ENCODE peak calls at places on chromosomes 12 and 14, in five cellular contexts. One of them, this sample, is unnamed.

GRCh38 chr14:23454445-23454856 is 15.1 kb upstream of the NGDN start:
- DNase-seq in A549: no peak
- DNase-seq in HCT116: no peak
- DNase-seq in PC-3: no peak
- DNase-seq in fibroblast of lung: no peak
- DNase-seq in this sample: no peak

GRCh38 chr12:76176935-76177334 is 92.5 kb upstream of the NAP1L1 start:
- DNase-seq in A549: no peak
- DNase-seq in HCT116: no peak
- DNase-seq in PC-3: no peak
- DNase-seq in fibroblast of lung: no peak
- DNase-seq in this sample: no peak

GRCh38 chr12:62683724-62684501 is 217.3 kb downstream of the MON2 start:
- DNase-seq in A549: no peak
- DNase-seq in HCT116: no peak
- DNase-seq in PC-3: no peak
- DNase-seq in fibroblast of lung: peak; percentile 81
- DNase-seq in this sample: peak; percentile 27

GRCh38 chr14:20632831-20633771 is 8.4 kb downstream of the OR6S1 start:
- DNase-seq in A549: peak; percentile 97
- DNase-seq in HCT116: no peak
- DNase-seq in PC-3: peak; percentile 91
- DNase-seq in fibroblast of lung: peak; percentile 65
- DNase-seq in this sample: peak; percentile 97

GRCh38 chr12:96710127-96710745 is 196.8 kb upstream of the NEDD1 start:
- DNase-seq in A549: no peak
- DNase-seq in HCT116: no peak
- DNase-seq in PC-3: peak; percentile 63
- DNase-seq in fibroblast of lung: no peak
- DNase-seq in this sample: peak; percentile 67

GRCh38 chr14:100019156-100019882 is 45.9 kb upstream of the EVL start:
- DNase-seq in A549: peak; percentile 29
- DNase-seq in HCT116: no peak
- DNase-seq in PC-3: no peak
- DNase-seq in fibroblast of lung: peak; percentile 68
- DNase-seq in this sample: peak; percentile 20

GRCh38 chr12:28552472-28553061 is 362.3 kb downstream of the CCDC91 start:
- DNase-seq in A549: no peak
- DNase-seq in HCT116: no peak
- DNase-seq in PC-3: no peak
- DNase-seq in fibroblast of lung: no peak
- DNase-seq in this sample: no peak

GRCh38 chr12:95481888-95482287 is 7.9 kb downstream of the METAP2 start:
- DNase-seq in A549: no peak
- DNase-seq in HCT116: no peak
- DNase-seq in PC-3: no peak
- DNase-seq in fibroblast of lung: no peak
- DNase-seq in this sample: no peak

GRCh38 chr12:30568453-30568852 is 127.2 kb downstream of the IPO8 start:
- DNase-seq in A549: no peak
- DNase-seq in HCT116: no peak
- DNase-seq in PC-3: no peak
- DNase-seq in fibroblast of lung: no peak
- DNase-seq in this sample: no peak

GRCh38 chr14:36655571-36655962 is 6.1 kb upstream of the PAX9 start:
- DNase-seq in A549: no peak
- DNase-seq in HCT116: no peak
- DNase-seq in PC-3: no peak
- DNase-seq in fibroblast of lung: no peak
- DNase-seq in this sample: peak; percentile 66

GRCh38 chr14:32574269-32574668 is 245.2 kb downstream of the AKAP6 start:
- DNase-seq in A549: no peak
- DNase-seq in HCT116: no peak
- DNase-seq in PC-3: no peak
- DNase-seq in fibroblast of lung: no peak
- DNase-seq in this sample: no peak
- H3K4me2 ChIP-seq in A549: no peak overlapping the region
- H3K4me2 ChIP-seq in HCT116: no peak overlapping the region
- H3K4me2 ChIP-seq in PC-3: no peak overlapping the region
- H3K4me2 ChIP-seq in fibroblast of lung: no peak overlapping the region
- H3K4me2 ChIP-seq in this sample: no peak overlapping the region

DNA sequence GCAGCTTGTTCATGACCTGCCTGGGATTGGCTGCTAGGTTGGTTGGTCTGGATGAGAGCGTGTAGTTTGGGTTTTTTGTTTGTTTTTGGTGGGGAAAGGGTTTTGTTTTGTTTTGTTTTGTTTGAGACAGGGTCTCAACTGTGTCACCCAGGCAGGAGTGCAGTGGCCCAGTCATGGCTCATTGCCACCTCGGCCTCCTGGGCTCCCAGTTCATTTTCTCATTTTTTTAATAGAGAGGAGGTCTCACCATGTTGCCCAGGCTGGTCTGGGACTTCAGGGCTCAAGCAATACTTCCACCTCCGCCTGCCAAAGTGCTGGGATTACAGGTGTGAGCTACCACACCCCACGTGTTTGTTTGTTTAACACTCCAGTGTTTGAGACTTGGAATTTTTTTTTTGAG is 3.8 kb downstream of the DYNC1H1 start:
- DNase-seq in A549: no peak
- DNase-seq in HCT116: no peak
- DNase-seq in PC-3: no peak
- DNase-seq in fibroblast of lung: no peak
- DNase-seq in this sample: no peak
- H3K4me3 ChIP-seq in A549: peak overlapping the region; percentile 8
- H3K4me3 ChIP-seq in HCT116: no peak overlapping the region
- H3K4me3 ChIP-seq in PC-3: peak overlapping the region; percentile 81
- H3K4me3 ChIP-seq in fibroblast of lung: no peak overlapping the region
- H3K4me3 ChIP-seq in this sample: no peak overlapping the region

DNA sequence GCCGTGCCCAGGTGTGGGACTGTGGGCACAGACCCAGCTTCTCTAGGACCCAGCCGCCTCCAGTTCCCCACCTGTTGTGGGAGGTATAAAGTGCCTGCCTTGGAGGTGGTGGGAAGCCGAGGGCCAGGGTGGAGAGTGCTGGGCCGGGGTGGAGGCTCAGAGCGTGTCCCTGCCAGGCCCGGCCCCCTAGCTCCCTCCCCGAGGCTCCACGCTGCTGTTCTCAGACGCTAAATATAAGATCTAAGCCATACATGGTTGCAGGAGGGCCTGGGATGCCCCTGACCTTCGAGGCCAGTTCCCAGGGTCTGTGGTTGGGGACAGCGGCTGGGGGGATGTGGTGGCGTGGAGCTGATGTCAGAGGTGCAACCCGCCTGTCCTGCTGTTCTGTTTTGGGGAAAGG is 10.8 kb downstream of the INF2 start:
- DNase-seq in A549: no peak
- DNase-seq in HCT116: no peak
- DNase-seq in PC-3: no peak
- DNase-seq in fibroblast of lung: no peak
- DNase-seq in this sample: no peak
- H3K4me1 ChIP-seq in A549: peaks cover 48% of the 10 kb centered on the region
- H3K4me1 ChIP-seq in HCT116: peaks cover 7% of the 10 kb centered on the region
- H3K4me1 ChIP-seq in PC-3: no peaks in the 10 kb centered on the region
- H3K4me1 ChIP-seq in fibroblast of lung: peaks cover 22% of the 10 kb centered on the region
- H3K4me1 ChIP-seq in this sample: peaks cover 12% of the 10 kb centered on the region

GRCh38 chr12:56836800-56837663 is 73.9 kb downstream of the HSD17B6 start:
- DNase-seq in A549: no peak
- DNase-seq in HCT116: no peak
- DNase-seq in PC-3: peak; percentile 74
- DNase-seq in fibroblast of lung: peak; percentile 35
- DNase-seq in this sample: no peak
- H3K4me2 ChIP-seq in A549: peak overlapping the region; percentile 32
- H3K4me2 ChIP-seq in HCT116: no peak overlapping the region
- H3K4me2 ChIP-seq in PC-3: no peak overlapping the region
- H3K4me2 ChIP-seq in fibroblast of lung: no peak overlapping the region
- H3K4me2 ChIP-seq in this sample: no peak overlapping the region